ENCODE peak calls at places on chromosomes 12 and 14, in eight cellular contexts. One of them, this sample, is unnamed.

GRCh38 chr12:53231859-53232640 is at the start of gene RARG:
- DNase-seq in AG04450: no peak
- DNase-seq in gastrocnemius medialis: no peak
- DNase-seq in mucosa of descending colon: peak; percentile 80
- DNase-seq in neural progenitor cell: peak; percentile 72
- DNase-seq in GM23338: peak; percentile 77
- DNase-seq in RWPE1: peak; percentile 88
- DNase-seq in choroid plexus epithelial cell: no peak
- DNase-seq in this sample: no peak

GRCh38 chr12:110105961-110106540 is 18.1 kb upstream of the IFT81 start:
- DNase-seq in neural progenitor cell: no peak
- DNase-seq in RWPE1: no peak
- DNase-seq in gastrocnemius medialis: no peak
- DNase-seq in choroid plexus epithelial cell: peak; percentile 60
- DNase-seq in GM23338: no peak
- DNase-seq in AG04450: no peak
- DNase-seq in mucosa of descending colon: no peak
- DNase-seq in this sample: no peak

GRCh38 chr14:101549154-101549553 is 12.1 kb upstream of the DIO3 start:
- DNase-seq in RWPE1: no peak
- DNase-seq in GM23338: no peak
- DNase-seq in neural progenitor cell: no peak
- DNase-seq in choroid plexus epithelial cell: no peak
- DNase-seq in AG04450: no peak
- DNase-seq in gastrocnemius medialis: no peak
- DNase-seq in mucosa of descending colon: peak; percentile 18
- DNase-seq in this sample: no peak

GRCh38 chr14:70303528-70304293 is 55.8 kb downstream of the COX16 start:
- DNase-seq in GM23338: peak; percentile 51
- DNase-seq in RWPE1: no peak
- DNase-seq in neural progenitor cell: no peak
- DNase-seq in mucosa of descending colon: no peak
- DNase-seq in AG04450: no peak
- DNase-seq in gastrocnemius medialis: no peak
- DNase-seq in choroid plexus epithelial cell: no peak
- DNase-seq in this sample: no peak

GRCh38 chr12:41189395-41190251 is 1.5 kb downstream of the PDZRN4 start:
- DNase-seq in AG04450: no peak
- DNase-seq in RWPE1: no peak
- DNase-seq in neural progenitor cell: peak; percentile 53
- DNase-seq in GM23338: peak; percentile 45
- DNase-seq in choroid plexus epithelial cell: no peak
- DNase-seq in mucosa of descending colon: no peak
- DNase-seq in gastrocnemius medialis: no peak
- DNase-seq in this sample: peak; percentile 11

GRCh38 chr14:31913370-31913769 is 163.7 kb upstream of the ARHGAP5 start:
- DNase-seq in neural progenitor cell: no peak
- DNase-seq in choroid plexus epithelial cell: no peak
- DNase-seq in GM23338: no peak
- DNase-seq in gastrocnemius medialis: no peak
- DNase-seq in AG04450: no peak
- DNase-seq in RWPE1: no peak
- DNase-seq in mucosa of descending colon: no peak
- DNase-seq in this sample: no peak

GRCh38 chr12:65019696-65020095 is 101.4 kb downstream of the WIF1 start:
- DNase-seq in neural progenitor cell: no peak
- DNase-seq in gastrocnemius medialis: no peak
- DNase-seq in RWPE1: no peak
- DNase-seq in choroid plexus epithelial cell: no peak
- DNase-seq in mucosa of descending colon: no peak
- DNase-seq in AG04450: no peak
- DNase-seq in GM23338: no peak
- DNase-seq in this sample: no peak

GRCh38 chr12:16962889-16963288 is 356.9 kb upstream of the LMO3 start:
- DNase-seq in AG04450: no peak
- DNase-seq in choroid plexus epithelial cell: no peak
- DNase-seq in GM23338: no peak
- DNase-seq in RWPE1: no peak
- DNase-seq in mucosa of descending colon: no peak
- DNase-seq in gastrocnemius medialis: no peak
- DNase-seq in neural progenitor cell: no peak
- DNase-seq in this sample: no peak

DNA sequence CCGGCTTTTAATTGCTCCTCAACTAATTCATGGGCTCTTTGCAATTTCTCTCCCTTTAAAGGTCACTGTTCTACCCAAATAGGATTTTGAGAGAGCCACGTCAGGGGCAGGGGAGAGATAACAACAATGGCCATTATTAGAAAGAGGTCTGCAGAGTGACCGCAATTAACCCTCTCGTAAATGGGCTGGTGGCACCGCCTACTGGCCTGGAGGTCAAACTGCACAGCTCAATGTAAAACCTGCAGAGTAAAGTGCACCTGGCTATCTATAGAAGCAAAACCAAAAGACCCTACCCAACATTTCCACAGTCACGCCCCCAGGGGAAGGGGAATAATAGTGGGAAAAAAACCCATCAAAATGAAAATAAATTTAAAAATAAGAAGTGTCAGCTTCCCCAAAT is 21.6 kb upstream of the CLEC4E start:
- DNase-seq in neural progenitor cell: no peak
- DNase-seq in RWPE1: no peak
- DNase-seq in choroid plexus epithelial cell: no peak
- DNase-seq in gastrocnemius medialis: no peak
- DNase-seq in GM23338: peak; percentile 61
- DNase-seq in AG04450: no peak
- DNase-seq in mucosa of descending colon: no peak
- DNase-seq in this sample: no peak
- TF ChIP-seq CTCF in neural progenitor cell: peak; percentile 32
- TF ChIP-seq CTCF in RWPE1: no peak
- TF ChIP-seq CTCF in choroid plexus epithelial cell: no peak
- TF ChIP-seq CTCF in gastrocnemius medialis: no peak
- TF ChIP-seq CTCF in GM23338: peak; percentile 67
- TF ChIP-seq CTCF in AG04450: peak; percentile 10
- TF ChIP-seq CTCF in mucosa of descending colon: no peak
- TF ChIP-seq CTCF in this sample: no peak

GRCh38 chr12:111685322-111685810 is 390 bp downstream of the BRAP start:
- DNase-seq in mucosa of descending colon: no peak
- DNase-seq in choroid plexus epithelial cell: no peak
- DNase-seq in gastrocnemius medialis: no peak
- DNase-seq in RWPE1: peak; percentile 52
- DNase-seq in neural progenitor cell: no peak
- DNase-seq in AG04450: no peak
- DNase-seq in GM23338: no peak
- DNase-seq in this sample: no peak

GRCh38 chr12:111686574-111687105 is 787 bp downstream of the ACAD10 start:
- DNase-seq in AG04450: no peak
- DNase-seq in mucosa of descending colon: no peak
- DNase-seq in RWPE1: no peak
- DNase-seq in gastrocnemius medialis: no peak
- DNase-seq in neural progenitor cell: no peak
- DNase-seq in choroid plexus epithelial cell: peak; percentile 48
- DNase-seq in GM23338: no peak
- DNase-seq in this sample: no peak

GRCh38 chr12:111687952-111688351 is 2.1 kb downstream of the ACAD10 start:
- DNase-seq in gastrocnemius medialis: no peak
- DNase-seq in neural progenitor cell: no peak
- DNase-seq in GM23338: no peak
- DNase-seq in choroid plexus epithelial cell: no peak
- DNase-seq in mucosa of descending colon: no peak
- DNase-seq in RWPE1: no peak
- DNase-seq in AG04450: no peak
- DNase-seq in this sample: no peak

GRCh38 chr12:111687255-111687654 is 1.4 kb downstream of the ACAD10 start:
- DNase-seq in RWPE1: peak; percentile 31
- DNase-seq in GM23338: peak; percentile 28
- DNase-seq in AG04450: no peak
- DNase-seq in mucosa of descending colon: no peak
- DNase-seq in gastrocnemius medialis: no peak
- DNase-seq in choroid plexus epithelial cell: peak; percentile 21
- DNase-seq in neural progenitor cell: no peak
- DNase-seq in this sample: no peak

GRCh38 chr12:111685811-111686573 is at the start of the genes ACAD10 and BRAP:
- DNase-seq in GM23338: peak; percentile 94
- DNase-seq in neural progenitor cell: peak; percentile 96
- DNase-seq in gastrocnemius medialis: peak; percentile 85
- DNase-seq in RWPE1: peak; percentile 97
- DNase-seq in choroid plexus epithelial cell: peak; percentile 96
- DNase-seq in AG04450: peak; percentile 86
- DNase-seq in mucosa of descending colon: peak; percentile 98
- DNase-seq in this sample: peak; percentile 95
- TF ChIP-seq CTCF in GM23338: no peak
- TF ChIP-seq CTCF in neural progenitor cell: no peak
- TF ChIP-seq CTCF in gastrocnemius medialis: no peak
- TF ChIP-seq CTCF in RWPE1: no peak
- TF ChIP-seq CTCF in choroid plexus epithelial cell: no peak
- TF ChIP-seq CTCF in AG04450: no peak
- TF ChIP-seq CTCF in mucosa of descending colon: no peak
- TF ChIP-seq CTCF in this sample: no peak

GRCh38 chr12:55742719-55743130 is at the start of gene GDF11:
- DNase-seq in GM23338: peak; percentile 91
- DNase-seq in neural progenitor cell: peak; percentile 95
- DNase-seq in gastrocnemius medialis: peak; percentile 52
- DNase-seq in RWPE1: peak; percentile 80
- DNase-seq in mucosa of descending colon: peak; percentile 78
- DNase-seq in AG04450: no peak
- DNase-seq in choroid plexus epithelial cell: peak; percentile 71
- DNase-seq in this sample: no peak

GRCh38 chr12:55741978-55742377 is 944 bp upstream of the GDF11 start:
- DNase-seq in neural progenitor cell: peak; percentile 43
- DNase-seq in GM23338: no peak
- DNase-seq in AG04450: no peak
- DNase-seq in RWPE1: no peak
- DNase-seq in gastrocnemius medialis: no peak
- DNase-seq in choroid plexus epithelial cell: no peak
- DNase-seq in mucosa of descending colon: no peak
- DNase-seq in this sample: no peak

GRCh38 chr12:55745361-55746146 is 2.6 kb downstream of the GDF11 start:
- DNase-seq in neural progenitor cell: peak; percentile 96
- DNase-seq in gastrocnemius medialis: no peak
- DNase-seq in GM23338: peak; percentile 95
- DNase-seq in choroid plexus epithelial cell: peak; percentile 38
- DNase-seq in mucosa of descending colon: no peak
- DNase-seq in RWPE1: no peak
- DNase-seq in AG04450: no peak
- DNase-seq in this sample: peak; percentile 30

GRCh38 chr12:55743967-55744931 is 1.3 kb downstream of the GDF11 start:
- DNase-seq in GM23338: no peak
- DNase-seq in gastrocnemius medialis: no peak
- DNase-seq in choroid plexus epithelial cell: peak; percentile 18
- DNase-seq in RWPE1: no peak
- DNase-seq in AG04450: no peak
- DNase-seq in neural progenitor cell: peak; percentile 47
- DNase-seq in mucosa of descending colon: no peak
- DNase-seq in this sample: no peak

GRCh38 chr12:55743131-55743921 is 404 bp downstream of the GDF11 start:
- DNase-seq in choroid plexus epithelial cell: peak; percentile 75
- DNase-seq in mucosa of descending colon: peak; percentile 73
- DNase-seq in neural progenitor cell: peak; percentile 95
- DNase-seq in RWPE1: peak; percentile 46
- DNase-seq in AG04450: no peak
- DNase-seq in gastrocnemius medialis: no peak
- DNase-seq in GM23338: peak; percentile 83
- DNase-seq in this sample: peak; percentile 67
- TF ChIP-seq CTCF in choroid plexus epithelial cell: peak; percentile 30
- TF ChIP-seq CTCF in mucosa of descending colon: no peak
- TF ChIP-seq CTCF in neural progenitor cell: peak; percentile 19
- TF ChIP-seq CTCF in RWPE1: no peak
- TF ChIP-seq CTCF in AG04450: no peak
- TF ChIP-seq CTCF in gastrocnemius medialis: no peak
- TF ChIP-seq CTCF in GM23338: peak; percentile 27
- TF ChIP-seq CTCF in this sample: no peak

GRCh38 chr14:35231207-35231755 is 60.9 kb upstream of the PSMA6 start:
- DNase-seq in AG04450: no peak
- DNase-seq in RWPE1: no peak
- DNase-seq in neural progenitor cell: no peak
- DNase-seq in GM23338: no peak
- DNase-seq in mucosa of descending colon: no peak
- DNase-seq in choroid plexus epithelial cell: no peak
- DNase-seq in gastrocnemius medialis: no peak
- DNase-seq in this sample: no peak

GRCh38 chr14:35240233-35240632 is 51.9 kb upstream of the PSMA6 start:
- DNase-seq in choroid plexus epithelial cell: no peak
- DNase-seq in neural progenitor cell: no peak
- DNase-seq in AG04450: no peak
- DNase-seq in GM23338: no peak
- DNase-seq in mucosa of descending colon: no peak
- DNase-seq in gastrocnemius medialis: no peak
- DNase-seq in RWPE1: no peak
- DNase-seq in this sample: no peak

GRCh38 chr14:35235840-35236239 is 56.3 kb upstream of the PSMA6 start:
- DNase-seq in GM23338: no peak
- DNase-seq in RWPE1: no peak
- DNase-seq in neural progenitor cell: no peak
- DNase-seq in choroid plexus epithelial cell: no peak
- DNase-seq in gastrocnemius medialis: no peak
- DNase-seq in mucosa of descending colon: no peak
- DNase-seq in AG04450: no peak
- DNase-seq in this sample: no peak

GRCh38 chr14:35234007-35234406 is 58.2 kb upstream of the PSMA6 start:
- DNase-seq in GM23338: no peak
- DNase-seq in choroid plexus epithelial cell: peak; percentile 78
- DNase-seq in mucosa of descending colon: no peak
- DNase-seq in RWPE1: no peak
- DNase-seq in neural progenitor cell: no peak
- DNase-seq in AG04450: no peak
- DNase-seq in gastrocnemius medialis: no peak
- DNase-seq in this sample: no peak

DNA sequence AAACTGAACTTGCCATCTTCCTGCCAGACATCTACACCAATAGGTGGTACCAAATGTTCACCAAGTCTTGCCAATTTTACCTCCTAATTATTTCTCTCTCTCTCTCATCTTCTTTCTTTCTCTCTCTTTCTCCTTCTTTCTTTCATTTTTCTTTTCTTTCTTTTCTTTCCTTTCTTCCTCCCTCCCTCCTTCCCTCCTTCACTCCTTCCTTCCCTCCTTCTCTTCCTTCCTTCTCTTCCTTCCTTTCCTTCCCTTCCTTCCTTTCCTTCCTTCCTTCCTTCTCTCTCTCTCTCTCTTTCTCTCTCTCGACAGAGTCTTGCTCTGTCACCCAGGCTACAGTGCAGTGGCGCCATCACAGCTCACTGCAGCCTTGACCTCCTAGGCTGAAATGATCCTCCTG is 55.4 kb upstream of the PSMA6 start:
- DNase-seq in AG04450: no peak
- DNase-seq in choroid plexus epithelial cell: no peak
- DNase-seq in GM23338: no peak
- DNase-seq in RWPE1: no peak
- DNase-seq in mucosa of descending colon: no peak
- DNase-seq in gastrocnemius medialis: no peak
- DNase-seq in neural progenitor cell: no peak
- DNase-seq in this sample: no peak
- TF ChIP-seq CTCF in AG04450: no peak
- TF ChIP-seq CTCF in choroid plexus epithelial cell: no peak
- TF ChIP-seq CTCF in GM23338: peak; percentile 8
- TF ChIP-seq CTCF in RWPE1: no peak
- TF ChIP-seq CTCF in mucosa of descending colon: no peak
- TF ChIP-seq CTCF in gastrocnemius medialis: no peak
- TF ChIP-seq CTCF in neural progenitor cell: no peak
- TF ChIP-seq CTCF in this sample: no peak

This sample was measured in endothelial cell.